ENCODE peak calls at places on chromosomes 1 and 21, in ten cellular contexts. U is HuH-7.5; C is HS-27A; K is anterior cingulate cortex; Y is fibroblast of mammary gland; O is activated CD8-positive, alpha-beta T cell treated with anti-CD3 and anti-CD28 coated beads, Interleukin-2, amount 10 ng/mL, durations not matched to agents 7 days and 5 days; H is activated effector memory CD4-positive, alpha-beta T cell treated with Interleukin-2 at 50 U/mL for 16 hours; X is Caki2; I is renal cortical epithelial cell; Z is adipocyte. N is an unnamed sample.

GRCh38 chr1:113981962-113982931 is 3.0 kb downstream of the OLFML3 start:
- DNase-seq in U (no peak), C (no peak), K (no peak), Y (peak; percentile 90), O (no peak), H (no peak), X (no peak), I (peak; percentile 79), Z (peak; percentile 90), N (no peak)

GRCh38 chr1:187516874-187517273 is 688.1 kb downstream of the PLA2G4A start:
- DNase-seq in U (no peak), C (no peak), K (no peak), Y (no peak), O (no peak), H (no peak), X (no peak), I (no peak), Z (no peak), N (no peak)

GRCh38 chr1:156465747-156466365 is 34.7 kb downstream of the MEF2D start:
- DNase-seq in U (no peak), C (no peak), K (no peak), Y (peak; percentile 65), O (no peak), H (no peak), X (no peak), I (no peak), Z (no peak), N (no peak)

GRCh38 chr1:171366099-171366498 is 52.1 kb downstream of the FMO4 start:
- DNase-seq in U (no peak), C (no peak), K (no peak), Y (peak; percentile 53), O (no peak), H (no peak), X (no peak), I (peak; percentile 87), Z (peak; percentile 63), N (no peak)

GRCh38 chr21:45406801-45407628 is 2.0 kb downstream of the COL18A1 start:
- DNase-seq in U (no peak), C (no peak), K (no peak), Y (peak; percentile 44), O (no peak), H (no peak), X (no peak), I (no peak), Z (no peak), N (no peak)

GRCh38 chr21:31493350-31493880 is 149.4 kb upstream of the TIAM1 start:
- DNase-seq in U (no peak), C (no peak), K (no peak), Y (no peak), O (no peak), H (no peak), X (no peak), I (no peak), Z (no peak), N (no peak)

GRCh38 chr21:32994305-32994704 is 31.4 kb upstream of the OLIG2 start:
- DNase-seq in U (no peak), C (no peak), K (no peak), Y (peak; percentile 35), O (no peak), H (no peak), X (peak; percentile 12), I (peak; percentile 3), Z (peak; percentile 49), N (no peak)

GRCh38 chr1:151377150-151377884 is 4.8 kb upstream of the SELENBP1 start:
- DNase-seq in U (no peak), C (no peak), K (no peak), Y (no peak), O (no peak), H (no peak), X (no peak), I (no peak), Z (no peak), N (no peak)

GRCh38 chr1:29878501-29878900 is 642.2 kb downstream of the PTPRU start:
- DNase-seq in U (no peak), C (no peak), K (no peak), Y (no peak), O (no peak), H (no peak), X (no peak), I (no peak), Z (no peak), N (no peak)

GRCh38 chr1:154556422-154556821 is 2.0 kb downstream of the UBE2Q1 start:
- DNase-seq in U (no peak), C (no peak), K (no peak), Y (peak; percentile 8), O (no peak), H (no peak), X (no peak), I (peak; percentile 41), Z (peak; percentile 67), N (no peak)

GRCh38 chr1:151166506-151166956 is 587 bp downstream of the SCNM1 start:
- DNase-seq in U (no peak), C (peak; percentile 36), K (no peak), Y (peak; percentile 72), O (no peak), H (no peak), X (peak; percentile 33), I (peak; percentile 61), Z (peak; percentile 80), N (no peak)

GRCh38 chr1:176932114-176933104 is 232.1 kb downstream of the ASTN1 start:
- DNase-seq in U (no peak), C (no peak), K (no peak), Y (no peak), O (no peak), H (no peak), X (no peak), I (no peak), Z (no peak), N (no peak)

GRCh38 chr1:88983791-88984552 is 8.5 kb downstream of the KYAT3 start:
- DNase-seq in U (no peak), C (peak; percentile 34), K (no peak), Y (peak; percentile 73), O (peak; percentile 43), H (no peak), X (peak; percentile 29), I (peak; percentile 56), Z (peak; percentile 91), N (no peak)

GRCh38 chr1:67053785-67054759 is at the start of gene SLC35D1:
- DNase-seq in U (peak; percentile 71), C (peak; percentile 43), K (peak; percentile 84), Y (peak; percentile 52), O (peak; percentile 79), H (peak; percentile 71), X (peak; percentile 74), I (peak; percentile 25), Z (peak; percentile 75), N (no peak)

GRCh38 chr1:201536542-201536941 is 2.4 kb upstream of the NAV1 start:
- DNase-seq in U (no peak), C (no peak), K (no peak), Y (peak; percentile 92), O (no peak), H (no peak), X (peak; percentile 30), I (peak; percentile 35), Z (peak; percentile 95), N (no peak)

GRCh38 chr1:12127206-12127810 is 39.5 kb upstream of the TNFRSF1B start:
- DNase-seq in U (no peak), C (no peak), K (no peak), Y (no peak), O (no peak), H (no peak), X (no peak), I (no peak), Z (no peak), N (no peak)

GRCh38 chr1:228317411-228317828 is 89.2 kb downstream of the TRIM11 start:
- DNase-seq in U (no peak), C (no peak), K (no peak), Y (no peak), O (no peak), H (no peak), X (no peak), I (no peak), Z (no peak), N (no peak)

GRCh38 chr1:22585471-22585870 is 22.2 kb downstream of the EPHA8 start:
- DNase-seq in U (no peak), C (no peak), K (no peak), Y (no peak), O (no peak), H (no peak), X (no peak), I (no peak), Z (no peak), N (no peak)

GRCh38 chr1:96116707-96117106 is 604.9 kb upstream of the PTBP2 start:
- DNase-seq in U (no peak), C (no peak), K (no peak), Y (no peak), O (no peak), H (no peak), X (no peak), I (no peak), Z (peak; percentile 6), N (peak; percentile 57)

GRCh38 chr1:32180186-32181060 is 948 bp downstream of the TXLNA start:
- DNase-seq in U (peak; percentile 35), C (no peak), K (peak; percentile 64), Y (peak; percentile 43), O (peak; percentile 50), H (peak; percentile 10), X (no peak), I (peak; percentile 38), Z (peak; percentile 80), N (peak; percentile 12)

GRCh38 chr1:87017994-87018672 is 103.7 kb downstream of the HS2ST1 start:
- DNase-seq in U (no peak), C (no peak), K (no peak), Y (peak; percentile 6), O (no peak), H (no peak), X (no peak), I (no peak), Z (no peak), N (no peak)

GRCh38 chr1:117121589-117122296 is at the start of gene TRIM45:
- DNase-seq in U (peak; percentile 87), C (peak; percentile 97), K (peak; percentile 97), Y (peak; percentile 94), O (peak; percentile 84), H (peak; percentile 76), X (peak; percentile 96), I (peak; percentile 91), Z (peak; percentile 99), N (peak; percentile 93)

GRCh38 chr1:3698660-3699408 is 46.5 kb downstream of the TP73 start:
- DNase-seq in U (no peak), C (no peak), K (no peak), Y (no peak), O (no peak), H (no peak), X (no peak), I (no peak), Z (no peak), N (no peak)

GRCh38 chr1:160997323-160998038 is 23.5 kb downstream of the F11R start:
- DNase-seq in U (peak; percentile 39), C (no peak), K (peak; percentile 16), Y (peak; percentile 55), O (peak; percentile 68), H (peak; percentile 36), X (peak; percentile 35), I (peak; percentile 61), Z (peak; percentile 82), N (no peak)

GRCh38 chr1:23394176-23394575 is 24.5 kb upstream of the ZNF436 start:
- DNase-seq in U (no peak), C (no peak), K (no peak), Y (peak; percentile 99), O (no peak), H (no peak), X (peak; percentile 84), I (peak; percentile 43), Z (peak; percentile 73), N (peak; percentile 64)

GRCh38 chr1:34870395-34870794 is 10.8 kb upstream of the SMIM12 start:
- DNase-seq in U (no peak), C (no peak), K (peak; percentile 23), Y (no peak), O (no peak), H (no peak), X (no peak), I (no peak), Z (no peak), N (no peak)

GRCh38 chr21:33035147-33035546 is 9.4 kb downstream of the OLIG2 start:
- DNase-seq in U (no peak), C (no peak), K (no peak), Y (no peak), O (no peak), H (no peak), X (no peak), I (no peak), Z (no peak), N (no peak)

GRCh38 chr1:21325731-21326387 is 35.6 kb upstream of the ECE1 start:
- DNase-seq in U (no peak), C (no peak), K (peak; percentile 15), Y (no peak), O (no peak), H (no peak), X (no peak), I (no peak), Z (no peak), N (no peak)

N was measured in smooth muscle cell of the brain vasculature.